ENCODE peak calls at places on chromosome 11, in eight cellular contexts. O is AG09319; C is NCI-H460; Q is left cardiac atrium; X is activated T-helper 1 cell treated with anti-CD3 and anti-CD28 coated beads, Interleukin-12 subunit alpha, Interleukin-12 subunit beta, Interleukin-2, Interleukin-4 antibody, amounts not matched to agents 30 ng/mL and 10 ng/mL and 1 ng/mL, durations not matched to agents 14 hours and 24 hours and 36 hours; S is iPS-NIHi11; V is NCI-H774; G is H7. R is an unnamed sample.

GRCh38 chr11:119427279-119427678 is 4.3 kb upstream of the THY1 start:
- DNase-seq in O (no peak), C (no peak), Q (no peak), X (no peak), S (no peak), V (no peak), G (no peak), R (no peak)

GRCh38 chr11:35144103-35144741 is 5.3 kb downstream of the CD44 start:
- DNase-seq in O (peak; percentile 64), C (no peak), Q (no peak), X (peak; percentile 69), S (no peak), V (no peak), G (no peak), R (peak; percentile 81)

GRCh38 chr11:26583550-26583949 is 11.5 kb upstream of the MUC15 start:
- DNase-seq in O (no peak), C (no peak), Q (no peak), X (no peak), S (peak; percentile 16), V (no peak), G (no peak), R (no peak)

GRCh38 chr11:81989093-81989492 is 744.6 kb downstream of the FAM181B start:
- DNase-seq in O (no peak), C (no peak), Q (no peak), X (no peak), S (no peak), V (no peak), G (no peak), R (no peak)

GRCh38 chr11:297666-298405 is 1.5 kb downstream of the IFITM5 start:
- DNase-seq in O (no peak), C (no peak), Q (no peak), X (no peak), S (no peak), V (no peak), G (peak; percentile 66), R (peak; percentile 36)

GRCh38 chr11:64609436-64610047 is 18.5 kb downstream of the SLC22A12 start:
- DNase-seq in O (no peak), C (no peak), Q (no peak), X (no peak), S (no peak), V (no peak), G (no peak), R (no peak)

GRCh38 chr11:27013741-27014415 is 20.0 kb downstream of the FIBIN start:
- DNase-seq in O (no peak), C (no peak), Q (no peak), X (no peak), S (no peak), V (no peak), G (no peak), R (peak; percentile 16)

GRCh38 chr11:68431984-68432600 is 28.5 kb upstream of the PPP6R3 start:
- DNase-seq in O (no peak), C (no peak), Q (no peak), X (no peak), S (no peak), V (no peak), G (peak; percentile 44), R (peak; percentile 87)

GRCh38 chr11:83157755-83158473 is 983 bp downstream of the PCF11 start:
- DNase-seq in O (no peak), C (peak; percentile 45), Q (peak; percentile 64), X (peak; percentile 40), S (peak; percentile 49), V (peak; percentile 20), G (peak; percentile 33), R (peak; percentile 78)

GRCh38 chr11:31118566-31118965 is 251.0 kb downstream of the DCDC1 start:
- DNase-seq in O (no peak), C (no peak), Q (no peak), X (no peak), S (no peak), V (no peak), G (no peak), R (no peak)

GRCh38 chr11:77530879-77531278 is 57.0 kb upstream of the PAK1 start:
- DNase-seq in O (no peak), C (no peak), Q (no peak), X (no peak), S (no peak), V (no peak), G (peak; percentile 28), R (no peak)

GRCh38 chr11:66346476-66347424 is 679 bp downstream of the B4GAT1 start:
- DNase-seq in O (no peak), C (no peak), Q (no peak), X (no peak), S (no peak), V (no peak), G (peak; percentile 71), R (no peak)

GRCh38 chr11:100830295-100830694 is 143.2 kb downstream of the ARHGAP42 start:
- DNase-seq in O (no peak), C (no peak), Q (peak; percentile 25), X (no peak), S (peak; percentile 21), V (no peak), G (no peak), R (no peak)